ENCODE peak calls at places on chromosomes 5 and 9, in six cellular contexts. W, B, P, X, T and I are unnamed samples.
A peak's percentile ranks its signal among the peaks of the same experiment; 100 is the strongest.

GRCh38 chr5:171595801-171596231 is 176.4 kb downstream of the FGF18 start:
- DNase-seq in X (peak; percentile 4), B (no peak), P (no peak), W (no peak), T (no peak), I (no peak)

GRCh38 chr9:121133104-121133816 is 58.5 kb downstream of the CNTRL start:
- DNase-seq in W (no peak), B (no peak), T (peak; percentile 22), P (no peak), X (peak; percentile 77), I (no peak)

GRCh38 chr5:33901176-33901575 is 9.4 kb upstream of the ADAMTS12 start:
- DNase-seq in B (no peak), P (no peak), X (no peak), T (no peak), W (no peak), I (no peak)

GRCh38 chr5:107248065-107248695 is 422.6 kb downstream of the EFNA5 start:
- DNase-seq in X (no peak), P (peak; percentile 13), T (peak; percentile 51), W (peak; percentile 34), B (no peak), I (no peak)

GRCh38 chr9:137254624-137255447 is at the start of gene NELFB:
- DNase-seq in W (no peak), T (peak; percentile 98), P (peak; percentile 46), B (peak; percentile 100), X (peak; percentile 76), I (peak; percentile 100)

GRCh38 chr9:79639354-79639753 is 67.6 kb downstream of the TLE4 start:
- DNase-seq in P (no peak), T (no peak), W (no peak), B (no peak), X (no peak), I (no peak)

GRCh38 chr5:36712719-36713118 is 106.3 kb downstream of the SLC1A3 start:
- DNase-seq in B (no peak), P (no peak), X (no peak), T (no peak), W (no peak), I (no peak)

GRCh38 chr5:50576686-50577256 is 89.7 kb upstream of the PARP8 start:
- DNase-seq in T (no peak), X (no peak), P (no peak), W (no peak), B (no peak), I (no peak)

GRCh38 chr9:135300346-135301141 is 179.0 kb upstream of the PPP1R26 start:
- DNase-seq in P (no peak), B (no peak), W (no peak), T (no peak), X (no peak), I (no peak)

GRCh38 chr5:96037128-96037527 is 75.5 kb upstream of the ELL2 start:
- DNase-seq in T (no peak), P (no peak), W (no peak), X (peak; percentile 19), B (no peak), I (no peak)

GRCh38 chr9:20604561-20604960 is 17.7 kb downstream of the MLLT3 start:
- DNase-seq in W (no peak), P (no peak), T (no peak), B (no peak), X (no peak), I (no peak)

GRCh38 chr5:100827481-100827889 is 75.6 kb downstream of the ST8SIA4 start:
- DNase-seq in X (no peak), B (no peak), W (no peak), T (no peak), P (no peak), I (no peak)

GRCh38 chr9:126295936-126296600 is 30.6 kb upstream of the MVB12B start:
- DNase-seq in T (no peak), W (no peak), X (no peak), B (no peak), P (no peak), I (no peak)

GRCh38 chr9:69497816-69498215 is 172.8 kb downstream of the ENTREP1 start:
- DNase-seq in X (no peak), P (no peak), W (no peak), B (no peak), T (no peak), I (no peak)

GRCh38 chr9:73080110-73080683 is 71.5 kb upstream of the ANXA1 start:
- DNase-seq in P (no peak), T (no peak), B (no peak), X (no peak), W (no peak), I (no peak)

GRCh38 chr5:62431735-62432617 is 19.4 kb downstream of the IPO11 start:
- DNase-seq in X (no peak), P (no peak), W (no peak), T (no peak), B (no peak), I (no peak)

GRCh38 chr9:93826209-93826608 is 128.9 kb downstream of the BARX1 start:
- DNase-seq in T (peak; percentile 21), W (no peak), B (no peak), P (no peak), X (no peak), I (no peak)

GRCh38 chr9:110116543-110116885 is 91.4 kb downstream of the C9orf152 start:
- DNase-seq in T (no peak), B (no peak), P (no peak), W (no peak), X (no peak), I (no peak)

GRCh38 chr9:131382850-131383729 is 10.8 kb upstream of the PRRC2B start:
- DNase-seq in P (no peak), T (peak; percentile 4), B (no peak), W (no peak), X (peak; percentile 68), I (no peak)

GRCh38 chr5:165723931-165724330 is 2218.5 kb downstream of the MAT2B start:
- DNase-seq in T (no peak), P (no peak), B (no peak), X (no peak), W (no peak), I (no peak)

GRCh38 chr5:62778327-62779009 is 199.8 kb downstream of the LRRC70 start:
- DNase-seq in B (no peak), X (no peak), T (no peak), W (no peak), P (no peak), I (no peak)

GRCh38 chr9:113536483-113537226 is 73.1 kb downstream of the RGS3 start:
- DNase-seq in B (no peak), W (no peak), X (no peak), T (peak; percentile 27), P (no peak), I (no peak)

GRCh38 chr9:134071149-134071548 is 3.3 kb upstream of the BRD3 start:
- DNase-seq in W (no peak), T (no peak), B (no peak), X (no peak), P (no peak), I (no peak)

DNA sequence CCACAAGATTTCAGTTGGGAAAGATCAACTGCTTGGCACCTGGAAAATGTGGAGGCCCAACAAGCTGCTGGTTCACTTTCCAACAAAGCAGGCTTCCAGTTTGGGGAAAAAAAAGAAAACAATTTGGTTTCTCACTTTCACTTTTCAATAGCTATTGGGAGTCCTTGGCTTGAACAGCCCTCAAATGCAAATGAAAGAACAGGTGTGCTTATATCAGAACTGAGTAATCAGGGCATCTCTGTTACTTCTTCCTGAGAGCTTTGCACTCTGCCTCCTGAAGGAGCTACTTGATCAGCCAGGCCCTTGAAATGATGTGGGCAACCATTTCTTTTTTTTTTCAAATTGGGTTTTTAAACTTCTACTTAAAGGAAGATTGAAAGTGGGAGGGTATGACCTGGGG is 73.5 kb downstream of the MFAP3 start:
- DNase-seq in P (no peak), W (no peak), X (no peak), B (no peak), T (no peak), I (no peak)
- TF ChIP-seq POLR2AphosphoS5 in P (no peak), W (no peak), X (no peak), B (no peak), T (no peak), I (no peak)

GRCh38 chr9:33082538-33083326 is 6.3 kb upstream of the SMU1 start:
- DNase-seq in W (no peak), X (no peak), P (no peak), T (no peak), B (no peak), I (no peak)

GRCh38 chr9:33082135-33082534 is 5.7 kb upstream of the SMU1 start:
- DNase-seq in B (no peak), W (no peak), T (no peak), X (peak; percentile 81), P (no peak), I (no peak)

GRCh38 chr9:33080534-33080933 is 4.1 kb upstream of the SMU1 start:
- DNase-seq in T (no peak), B (no peak), P (no peak), W (no peak), X (no peak), I (no peak)

GRCh38 chr9:33076360-33077004 is at the start of gene SMU1:
- DNase-seq in X (peak; percentile 96), T (peak; percentile 90), B (peak; percentile 87), P (peak; percentile 86), W (peak; percentile 95), I (peak; percentile 90)

GRCh38 chr9:33081128-33081851 is 4.8 kb upstream of the SMU1 start:
- DNase-seq in X (peak; percentile 79), W (peak; percentile 34), B (peak; percentile 48), P (peak; percentile 76), T (peak; percentile 51), I (peak; percentile 42)
- TF ChIP-seq POLR2A in X (no peak), W (no peak), B (no peak), P (no peak), T (no peak), I (no peak)

DNA sequence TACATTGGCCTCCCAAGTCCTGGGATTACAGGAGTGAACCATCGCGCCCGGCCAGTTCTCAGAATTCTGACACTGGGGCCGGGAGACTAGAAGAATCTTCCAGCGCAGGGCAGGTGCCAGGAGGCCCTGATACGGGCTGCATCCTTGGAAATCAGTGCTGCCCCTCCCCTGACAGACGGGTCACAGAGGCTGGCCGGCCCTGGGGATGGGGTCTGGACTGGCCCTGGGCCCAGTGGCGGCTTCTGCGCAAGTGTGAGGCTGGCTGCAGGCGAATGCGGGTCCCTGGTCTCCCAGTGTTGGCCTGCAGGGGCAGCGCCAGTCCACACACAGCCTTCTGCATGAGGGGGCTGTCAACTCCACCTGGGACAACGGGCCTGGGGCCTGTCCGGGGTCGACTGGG is 831 bp upstream of the TBC1D9B start:
- DNase-seq in W (peak; percentile 47), X (peak; percentile 32), B (no peak), T (no peak), P (no peak), I (no peak)
- TF ChIP-seq TAF1 in W (no peak), X (no peak), B (no peak), T (no peak), P (no peak), I (no peak)

DNA sequence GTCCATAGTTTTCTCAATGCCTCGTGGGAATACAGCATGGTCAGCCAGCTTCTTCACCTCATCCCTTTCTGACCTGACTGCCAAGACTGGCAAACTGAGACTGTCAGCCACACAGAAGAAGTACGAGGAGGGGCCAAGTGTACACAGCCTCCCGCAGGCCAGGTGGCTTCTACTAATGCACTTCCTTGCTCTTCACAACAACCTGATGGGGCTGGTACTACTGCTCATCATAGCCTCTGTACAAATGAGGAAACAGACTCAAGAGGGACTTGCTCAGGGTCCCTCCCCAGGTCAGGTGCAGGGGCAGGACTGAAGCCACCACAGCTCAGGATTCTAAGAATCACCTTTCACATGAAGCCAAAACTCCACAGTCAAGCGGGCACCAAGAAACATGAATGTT is 21.2 kb downstream of the NIPAL4 start:
- DNase-seq in W (no peak), P (no peak), X (no peak), T (no peak), B (no peak), I (no peak)
- TF ChIP-seq POLR2AphosphoS5 in W (no peak), P (no peak), X (no peak), T (no peak), B (no peak), I (no peak)